ENCODE peak calls at places on chromosomes 12 and 14, in ten cellular contexts. H is memory B cell, T is iris pigment epithelial cell, D is fibroblast of gingiva, S is T-helper 2 cell, O is esophagus muscularis mucosa, W is H7, A is transverse colon, Q is cardiac muscle cell, Z is GM10248. F is an unnamed sample.

GRCh38 chr12:24066865-24067264 is 117.4 kb upstream of the SOX5 start:
- DNase-seq in Q (peak; percentile 69), W (no peak), O (no peak), Z (no peak), T (peak; percentile 84), D (peak; percentile 75), A (no peak), H (no peak), S (no peak), F (no peak)

GRCh38 chr12:111886662-111887545 is 44.9 kb downstream of the MAPKAPK5 start:
- DNase-seq in A (no peak), H (no peak), W (no peak), Q (no peak), Z (no peak), O (no peak), D (no peak), T (no peak), S (no peak), F (no peak)

GRCh38 chr12:70332236-70332635 is 33.9 kb upstream of the KCNMB4 start:
- DNase-seq in Q (no peak), H (no peak), T (no peak), W (no peak), S (no peak), D (no peak), O (no peak), A (no peak), Z (no peak), F (no peak)

GRCh38 chr12:70719672-70720420 is 82.6 kb upstream of the PTPRB start:
- DNase-seq in H (no peak), Q (peak; percentile 72), T (peak; percentile 26), O (no peak), D (no peak), S (no peak), Z (peak; percentile 30), W (peak; percentile 16), A (no peak), F (peak; percentile 41)

GRCh38 chr12:115201928-115202327 is 518.0 kb upstream of the TBX3 start:
- DNase-seq in T (peak; percentile 54), H (no peak), Z (no peak), Q (no peak), O (no peak), W (no peak), D (no peak), S (no peak), A (no peak), F (no peak)

GRCh38 chr14:61616524-61617185 is 78.7 kb upstream of the HIF1A start:
- DNase-seq in A (no peak), Z (no peak), D (no peak), H (no peak), Q (peak; percentile 83), S (no peak), O (no peak), W (no peak), T (peak; percentile 88), F (no peak)

GRCh38 chr12:103455020-103455763 is 40.6 kb downstream of the C12orf42 start:
- DNase-seq in T (no peak), S (no peak), O (no peak), Z (no peak), H (no peak), W (no peak), Q (no peak), A (no peak), D (no peak), F (no peak)

GRCh38 chr14:70810621-70811020 is 1.3 kb upstream of the MAP3K9 start:
- DNase-seq in A (no peak), T (no peak), S (no peak), W (no peak), Q (no peak), D (no peak), H (no peak), O (no peak), Z (no peak), F (no peak)

F was measured in progenitor cell of endocrine pancreas.